ENCODE peak calls at places on chromosome 16, in four cellular contexts. One of them, this sample, is unnamed.

GRCh38 chr16:877242-878065 is 76.9 kb upstream of the GNG13 start:
- DNase-seq in prostate gland: no peak
- DNase-seq in psoas muscle: no peak
- DNase-seq in GM23338: no peak
- DNase-seq in this sample: no peak

GRCh38 chr16:87678618-87679017 is 76.3 kb downstream of the JPH3 start:
- DNase-seq in prostate gland: no peak
- DNase-seq in GM23338: no peak
- DNase-seq in psoas muscle: no peak
- DNase-seq in this sample: no peak

GRCh38 chr16:74862743-74863244 is 88.2 kb upstream of the FA2H start:
- DNase-seq in GM23338: peak; percentile 80
- DNase-seq in prostate gland: peak; percentile 7
- DNase-seq in psoas muscle: no peak
- DNase-seq in this sample: no peak

GRCh38 chr16:13923703-13924298 is 3.8 kb downstream of the ERCC4 start:
- DNase-seq in GM23338: peak; percentile 66
- DNase-seq in psoas muscle: no peak
- DNase-seq in prostate gland: no peak
- DNase-seq in this sample: no peak

GRCh38 chr16:88558457-88559442 is 11.5 kb upstream of the ZC3H18 start:
- DNase-seq in prostate gland: peak; percentile 23
- DNase-seq in psoas muscle: peak; percentile 87
- DNase-seq in GM23338: peak; percentile 85
- DNase-seq in this sample: no peak

GRCh38 chr16:4904108-4904941 is 32.6 kb downstream of the PPL start:
- DNase-seq in GM23338: no peak
- DNase-seq in psoas muscle: no peak
- DNase-seq in prostate gland: no peak
- DNase-seq in this sample: no peak

GRCh38 chr16:81885976-81886586 is 107.0 kb downstream of the PLCG2 start:
- DNase-seq in GM23338: peak; percentile 87
- DNase-seq in prostate gland: no peak
- DNase-seq in psoas muscle: no peak
- DNase-seq in this sample: no peak

GRCh38 chr16:24478401-24478800 is 61.0 kb upstream of the RBBP6 start:
- DNase-seq in prostate gland: no peak
- DNase-seq in psoas muscle: no peak
- DNase-seq in GM23338: no peak
- DNase-seq in this sample: no peak

GRCh38 chr16:49859139-49859947 is 3.4 kb upstream of the ZNF423 start:
- DNase-seq in prostate gland: no peak
- DNase-seq in GM23338: peak; percentile 50
- DNase-seq in psoas muscle: peak; percentile 69
- DNase-seq in this sample: peak; percentile 79

GRCh38 chr16:83581082-83581481 is 226.7 kb upstream of the HSBP1 start:
- DNase-seq in GM23338: no peak
- DNase-seq in psoas muscle: no peak
- DNase-seq in prostate gland: no peak
- DNase-seq in this sample: no peak

GRCh38 chr16:72995151-72995881 is 52.6 kb downstream of the ZFHX3 start:
- DNase-seq in prostate gland: no peak
- DNase-seq in psoas muscle: no peak
- DNase-seq in GM23338: peak; percentile 81
- DNase-seq in this sample: peak; percentile 60
- TF ChIP-seq CTCF in prostate gland: peak; percentile 15
- TF ChIP-seq CTCF in psoas muscle: peak; percentile 30
- TF ChIP-seq CTCF in GM23338: peak; percentile 76
- TF ChIP-seq CTCF in this sample: peak; percentile 31

DNA sequence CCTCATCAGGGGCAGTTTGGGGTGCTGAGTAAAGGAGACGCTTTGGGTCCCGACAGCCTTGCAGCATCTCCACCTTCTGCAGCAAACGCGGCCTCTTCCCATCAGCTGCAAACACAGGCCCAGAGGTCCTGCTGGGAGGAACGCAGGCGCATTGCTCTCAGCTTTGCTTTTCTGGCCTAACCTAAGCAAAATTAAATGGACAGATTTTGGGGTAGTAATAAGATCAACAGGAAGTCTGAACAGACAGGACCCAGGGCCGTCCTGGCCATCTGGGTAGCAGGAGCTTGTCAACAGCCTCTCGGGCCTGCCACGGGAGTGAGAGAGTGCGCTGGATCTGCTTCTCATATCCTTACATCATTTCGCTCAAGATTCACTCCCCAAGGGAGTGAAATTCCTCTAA is 7.2 kb downstream of the NUBP1 start:
- DNase-seq in psoas muscle: no peak
- DNase-seq in GM23338: no peak
- DNase-seq in prostate gland: no peak
- DNase-seq in this sample: no peak
- H3K4me1 ChIP-seq in psoas muscle: peaks cover 1% of the 10 kb centered on the region
- H3K4me1 ChIP-seq in GM23338: no peaks in the 10 kb centered on the region
- H3K4me1 ChIP-seq in prostate gland: no peaks in the 10 kb centered on the region
- H3K4me1 ChIP-seq in this sample: peaks cover 9% of the 10 kb centered on the region

DNA sequence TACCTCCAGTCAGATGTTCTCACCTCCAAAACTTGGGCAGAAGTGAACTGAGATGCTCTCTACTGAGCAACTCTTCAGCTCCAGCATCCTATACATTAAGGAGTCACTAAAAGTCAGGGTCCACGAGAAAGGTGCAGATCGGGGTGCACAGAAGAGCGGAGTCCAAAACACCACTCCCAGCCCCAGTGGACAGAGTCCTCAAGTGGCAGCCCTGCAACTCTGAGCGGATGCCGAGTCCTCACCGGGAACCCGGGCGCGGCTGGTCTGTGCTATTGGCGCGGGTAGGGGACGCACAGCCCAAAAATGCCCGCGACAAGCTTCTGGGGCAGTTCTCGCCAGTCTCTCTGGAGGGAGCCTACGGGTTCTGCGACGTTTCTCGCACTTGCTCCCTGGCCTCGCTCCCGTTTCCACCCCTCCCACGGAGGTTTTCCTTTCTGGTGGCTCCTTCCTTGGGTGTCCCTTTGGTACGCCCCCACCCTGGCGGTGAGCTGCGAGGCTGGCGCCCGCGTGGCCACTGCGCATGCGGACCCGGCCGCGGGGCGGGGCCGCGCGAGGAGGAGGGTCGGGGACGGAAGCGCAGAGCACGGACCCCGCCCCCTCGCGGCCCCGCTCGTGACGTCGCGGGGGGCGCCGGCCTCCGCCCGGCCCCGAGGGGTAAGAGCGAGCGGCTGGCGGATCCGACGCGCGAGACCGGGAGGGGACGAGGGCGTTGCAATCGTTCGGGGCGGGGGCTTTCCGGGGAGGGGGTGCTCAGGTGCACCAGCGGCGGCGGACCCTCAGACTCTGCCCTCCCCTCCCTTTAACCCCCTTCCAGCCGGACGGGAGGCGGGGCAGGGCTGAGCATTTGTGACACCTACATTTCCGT is at the start of gene TMEM219:
- DNase-seq in GM23338: peak; percentile 89
- DNase-seq in prostate gland: peak; percentile 88
- DNase-seq in psoas muscle: peak; percentile 95
- DNase-seq in this sample: peak; percentile 88
- TF ChIP-seq CTCF in GM23338: peak; percentile 17
- TF ChIP-seq CTCF in prostate gland: peak; percentile 88
- TF ChIP-seq CTCF in psoas muscle: peak; percentile 45
- TF ChIP-seq CTCF in this sample: peak; percentile 82

GRCh38 chr16:51121850-51122249 is 29.2 kb downstream of the SALL1 start:
- DNase-seq in psoas muscle: no peak
- DNase-seq in GM23338: peak; percentile 35
- DNase-seq in prostate gland: no peak
- DNase-seq in this sample: no peak

GRCh38 chr16:51129105-51129504 is 22.0 kb downstream of the SALL1 start:
- DNase-seq in psoas muscle: no peak
- DNase-seq in GM23338: no peak
- DNase-seq in prostate gland: no peak
- DNase-seq in this sample: no peak

GRCh38 chr16:51121009-51121347 is 30.1 kb downstream of the SALL1 start:
- DNase-seq in psoas muscle: no peak
- DNase-seq in prostate gland: no peak
- DNase-seq in GM23338: no peak
- DNase-seq in this sample: no peak

GRCh38 chr16:51125992-51126391 is 25.1 kb downstream of the SALL1 start:
- DNase-seq in GM23338: peak; percentile 64
- DNase-seq in psoas muscle: no peak
- DNase-seq in prostate gland: no peak
- DNase-seq in this sample: no peak

DNA sequence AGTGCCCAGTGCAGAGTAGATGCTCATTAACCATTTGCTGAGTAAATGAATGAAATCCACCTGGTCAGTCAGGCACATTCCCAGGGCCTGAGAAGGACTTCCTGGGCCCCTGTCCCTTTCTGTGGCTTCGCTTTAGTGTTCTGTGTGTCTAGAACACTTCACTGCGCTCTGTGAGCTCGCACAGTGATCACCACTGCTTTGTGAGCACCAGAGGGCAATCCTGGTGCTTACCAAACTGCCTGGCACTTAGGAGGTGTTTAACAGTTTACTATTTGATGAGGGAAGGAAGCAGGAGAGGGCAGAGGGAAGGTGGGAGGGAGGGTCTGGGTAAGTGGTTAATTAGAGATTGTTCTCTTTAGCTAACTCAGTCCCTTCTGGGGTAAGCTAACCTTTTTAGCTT is 26.2 kb downstream of the SALL1 start:
- DNase-seq in psoas muscle: no peak
- DNase-seq in prostate gland: no peak
- DNase-seq in GM23338: no peak
- DNase-seq in this sample: no peak
- H3K4me1 ChIP-seq in psoas muscle: no peaks in the 10 kb centered on the region
- H3K4me1 ChIP-seq in prostate gland: no peaks in the 10 kb centered on the region
- H3K4me1 ChIP-seq in GM23338: peaks cover 34% of the 10 kb centered on the region
- H3K4me1 ChIP-seq in this sample: no peaks in the 10 kb centered on the region

This sample was measured in tibial artery.